ENCODE peak calls at places on chromosomes 16 and 17, in four cellular contexts. S is GM23338, B is body of pancreas, T is spleen. Z is an unnamed sample.

GRCh38 chr17:9252525-9252924 is 231.2 kb downstream of the NTN1 start:
- DNase-seq in S (no peak), T (no peak), B (no peak), Z (no peak)

GRCh38 chr17:2025622-2026309 is 632 bp upstream of the RTN4RL1 start:
- DNase-seq in B (peak), S (peak), T (no peak), Z (peak)

GRCh38 chr16:8388684-8389083 is 201.6 kb downstream of the TMEM114 start:
- DNase-seq in B (no peak), T (no peak), S (no peak), Z (no peak)

GRCh38 chr17:51857052-51857593 is 301.4 kb downstream of the CA10 start:
- DNase-seq in T (no peak), S (peak), B (no peak), Z (no peak)

GRCh38 chr17:44518032-44518431 is 14.8 kb upstream of the GPATCH8 start:
- DNase-seq in B (no peak), T (no peak), S (no peak), Z (peak)

GRCh38 chr17:31434404-31435050 is 43.1 kb downstream of the RAB11FIP4 start:
- DNase-seq in T (no peak), B (no peak), S (no peak), Z (no peak)

GRCh38 chr17:75010683-75011406 is 1.6 kb upstream of the MRPL58 start:
- DNase-seq in T (no peak), B (peak), S (peak), Z (peak)

GRCh38 chr17:8133941-8134340 is 10.0 kb upstream of the HES7 start:
- DNase-seq in B (no peak), S (no peak), T (no peak), Z (no peak)

GRCh38 chr16:4404967-4405696 is 11.3 kb downstream of the CORO7 start:
- DNase-seq in T (peak), B (no peak), S (no peak), Z (no peak)

GRCh38 chr16:81280393-81280792 is 34.4 kb upstream of the GAN start:
- DNase-seq in B (no peak), T (no peak), S (no peak), Z (peak)

GRCh38 chr17:51079049-51079448 is 41.6 kb downstream of the SPAG9 start:
- DNase-seq in T (no peak), B (no peak), S (no peak), Z (peak)

GRCh38 chr16:86868746-86869145 is 290.4 kb downstream of the FOXL1 start:
- DNase-seq in B (no peak), S (no peak), T (peak), Z (peak)

GRCh38 chr16:4558026-4558425 is 1.9 kb downstream of the C16orf96 start:
- DNase-seq in T (no peak), S (no peak), B (no peak), Z (peak)

GRCh38 chr17:73267648-73268537 is 6.2 kb upstream of the CPSF4L start:
- DNase-seq in T (no peak), B (no peak), S (no peak), Z (no peak)

GRCh38 chr17:7982171-7982570 is 20.2 kb upstream of the GUCY2D start:
- DNase-seq in B (no peak), T (no peak), S (no peak), Z (peak)

GRCh38 chr16:85072947-85073346 is 39.3 kb downstream of the CIBAR2 start:
- DNase-seq in S (no peak), B (no peak), T (no peak), Z (no peak)

DNA sequence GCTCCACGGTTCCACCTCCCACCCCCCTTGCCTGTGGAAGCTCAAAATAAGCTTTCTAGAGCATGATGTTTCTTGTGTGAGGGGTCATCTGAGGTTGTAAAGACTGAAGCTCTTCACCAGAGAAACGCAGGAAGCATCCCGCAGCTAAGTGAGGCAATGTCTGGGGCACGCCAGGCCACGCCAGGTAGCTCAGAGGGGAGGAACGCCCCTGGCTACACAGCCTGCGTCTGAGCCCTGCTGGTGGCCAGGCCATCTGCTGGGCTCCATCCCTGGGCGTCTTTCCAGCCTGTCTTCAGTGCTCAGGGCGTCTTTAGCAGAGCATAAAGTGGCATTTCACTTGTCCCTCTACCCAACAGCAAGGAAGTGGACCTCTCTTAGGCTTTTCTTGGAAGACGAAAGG is 15.2 kb downstream of the SOCS3 start:
- DNase-seq in T (no peak), S (no peak), B (no peak), Z (peak)
- TF ChIP-seq CTCF in T (no peak), S (no peak), B (no peak), Z (no peak)

GRCh38 chr16:73071131-73071940 is 23.4 kb upstream of the ZFHX3 start:
- DNase-seq in T (no peak), S (peak), B (peak), Z (peak)
- TF ChIP-seq CTCF in T (no peak), S (no peak), B (no peak), Z (no peak)

DNA sequence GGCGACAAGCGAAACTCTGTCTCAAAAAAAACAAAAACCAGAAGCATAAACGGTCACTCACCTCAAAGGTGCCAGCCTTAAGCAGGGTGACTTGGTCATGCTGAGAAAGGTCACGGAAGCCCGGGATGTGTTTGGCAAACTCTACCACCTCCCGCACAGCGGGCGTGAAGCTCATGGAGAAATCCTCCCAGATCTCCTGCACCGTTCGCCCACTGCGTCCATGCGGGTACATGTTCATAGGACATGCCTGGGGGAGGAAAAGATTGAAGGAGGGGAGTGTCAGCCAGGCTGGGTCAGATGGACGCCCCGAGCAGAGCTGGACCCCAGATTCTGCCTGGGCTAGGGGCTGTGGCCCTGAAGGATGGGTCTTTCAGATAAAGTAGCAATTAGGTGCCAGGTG is 5.5 kb downstream of the NR1D1 start:
- DNase-seq in S (no peak), T (no peak), B (no peak), Z (no peak)
- TF ChIP-seq CTCF in S (no peak), T (no peak), B (no peak), Z (no peak)

DNA sequence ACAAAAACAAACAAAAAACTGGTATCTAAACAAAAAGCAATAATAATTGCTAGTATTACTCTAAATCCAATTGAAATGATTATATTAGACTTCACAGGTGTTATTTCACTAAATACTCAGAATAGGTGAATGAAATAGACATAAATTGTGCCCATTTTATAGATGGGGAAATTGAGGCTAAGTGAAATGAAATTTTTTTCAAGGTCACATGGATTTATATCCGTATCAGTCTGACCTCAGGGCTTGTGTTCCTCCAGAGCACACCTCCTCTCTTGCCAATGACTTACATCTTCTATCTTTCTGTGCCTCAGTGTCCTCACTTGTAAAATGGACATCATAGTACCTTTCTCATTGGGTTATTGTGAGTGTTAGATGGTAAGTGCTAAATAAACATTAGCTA is 72.3 kb downstream of the GP2 start:
- DNase-seq in T (no peak), S (no peak), B (no peak), Z (no peak)
- TF ChIP-seq CTCF in T (no peak), S (no peak), B (no peak), Z (no peak)

GRCh38 chr16:57801856-57802634 is at the start of gene KIFC3:
- DNase-seq in B (peak), T (peak), S (peak), Z (peak)
- TF ChIP-seq CTCF in B (peak), T (no peak), S (no peak), Z (no peak)

GRCh38 chr16:29806096-29806579 is at the start of gene MAZ:
- DNase-seq in B (peak), S (no peak), T (peak), Z (no peak)
- TF ChIP-seq CTCF in B (no peak), S (no peak), T (no peak), Z (no peak)

GRCh38 chr16:11742041-11742535 is 569 bp downstream of the TXNDC11 start:
- DNase-seq in S (no peak), B (peak), T (peak), Z (no peak)
- TF ChIP-seq CTCF in S (no peak), B (no peak), T (no peak), Z (no peak)